ENCODE peak calls at places on chromosomes 12 and 14, in four cellular contexts. H is K562, B is H1, U is HepG2. I is an unnamed sample.
A peak's percentile ranks its signal among the peaks of the same experiment; 100 is the strongest.

GRCh38 chr12:113244015-113244983 is 23.0 kb downstream of the TPCN1 start:
- DNase-seq in H (no peak), B (no peak), U (no peak), I (peak; percentile 75)

GRCh38 chr12:109999983-110000505 is 814 bp downstream of the ANKRD13A start:
- DNase-seq in H (no peak), B (no peak), U (no peak), I (peak; percentile 43)

GRCh38 chr12:131735863-131736806 is 25.2 kb downstream of the SFSWAP start:
- DNase-seq in H (no peak), B (no peak), U (no peak), I (no peak)

GRCh38 chr12:109588461-109589239 is 15.1 kb downstream of the MVK start:
- DNase-seq in H (no peak), B (no peak), U (peak; percentile 54), I (no peak)

GRCh38 chr14:98498019-98498885 is 773.7 kb downstream of the BCL11B start:
- DNase-seq in H (no peak), B (no peak), U (no peak), I (no peak)

GRCh38 chr14:37133284-37133913 is 39.0 kb downstream of the SLC25A21 start:
- DNase-seq in H (no peak), B (no peak), U (no peak), I (no peak)

GRCh38 chr12:53624453-53624852 is 1.7 kb downstream of the ATF7 start:
- DNase-seq in H (no peak), B (no peak), U (no peak), I (no peak)

GRCh38 chr14:33962016-33962415 is 11.1 kb upstream of the EGLN3 start:
- DNase-seq in H (no peak), B (no peak), U (no peak), I (no peak)

GRCh38 chr14:65179918-65180724 is 77.8 kb upstream of the MAX start:
- DNase-seq in H (no peak), B (no peak), U (no peak), I (peak; percentile 46)

GRCh38 chr12:31234955-31235867 is 90.7 kb downstream of the SINHCAF start:
- DNase-seq in H (peak; percentile 48), B (no peak), U (peak; percentile 7), I (peak; percentile 36)

GRCh38 chr14:99604766-99605298 is 825 bp upstream of the CCDC85C start:
- DNase-seq in H (peak; percentile 35), B (no peak), U (no peak), I (peak; percentile 52)

GRCh38 chr12:9372202-9372601 is 164.0 kb upstream of the PZP start:
- DNase-seq in H (no peak), B (no peak), U (peak; percentile 54), I (peak; percentile 18)

GRCh38 chr12:122022393-122023338 is 982 bp downstream of the BCL7A start:
- DNase-seq in H (peak; percentile 70), B (no peak), U (no peak), I (no peak)

GRCh38 chr12:60947533-60947932 is 1312.7 kb upstream of the USP15 start:
- DNase-seq in H (no peak), B (no peak), U (no peak), I (no peak)

GRCh38 chr14:100065942-100066574 is 836 bp downstream of the EVL start:
- DNase-seq in H (no peak), B (no peak), U (no peak), I (no peak)

GRCh38 chr14:74502236-74503019 is 8.9 kb downstream of the ISCA2 start:
- DNase-seq in H (peak; percentile 35), B (no peak), U (peak; percentile 50), I (no peak)

GRCh38 chr14:49497725-49498348 is 88.3 kb downstream of the RPS29 start:
- DNase-seq in H (peak; percentile 57), B (no peak), U (peak; percentile 70), I (peak; percentile 78)

GRCh38 chr14:103735022-103735421 is 19.4 kb downstream of the ZFYVE21 start:
- DNase-seq in H (no peak), B (no peak), U (no peak), I (peak; percentile 45)

GRCh38 chr14:69152181-69152943 is 557 bp downstream of the DCAF5 start:
- DNase-seq in H (peak; percentile 58), B (no peak), U (peak; percentile 20), I (peak; percentile 40)

GRCh38 chr12:132560421-132560830 is 50.0 kb downstream of the LRCOL1 start:
- DNase-seq in H (peak; percentile 80), B (no peak), U (no peak), I (peak; percentile 26)

GRCh38 chr14:25006961-25007795 is 42.8 kb downstream of the STXBP6 start:
- DNase-seq in H (no peak), B (no peak), U (peak; percentile 70), I (peak; percentile 67)

GRCh38 chr12:31215521-31216232 is 110.3 kb downstream of the SINHCAF start:
- DNase-seq in H (no peak), B (no peak), U (no peak), I (no peak)

GRCh38 chr12:110339184-110339952 is 58.3 kb downstream of the ATP2A2 start:
- DNase-seq in H (no peak), B (no peak), U (no peak), I (no peak)

GRCh38 chr12:80189241-80189640 is 89.9 kb downstream of the OTOGL start:
- DNase-seq in H (no peak), B (no peak), U (no peak), I (no peak)

GRCh38 chr14:50037837-50038236 is 78.5 kb downstream of the VCPKMT start:
- DNase-seq in H (no peak), B (no peak), U (no peak), I (no peak)

GRCh38 chr12:113231275-113232231 is 10.3 kb downstream of the TPCN1 start:
- DNase-seq in H (peak; percentile 43), B (no peak), U (peak; percentile 79), I (peak; percentile 72)

GRCh38 chr14:100673085-100673806 is 53.4 kb upstream of the DLK1 start:
- DNase-seq in H (no peak), B (peak; percentile 25), U (peak; percentile 73), I (no peak)

GRCh38 chr14:81273521-81273920 is 52.8 kb upstream of the GTF2A1 start:
- DNase-seq in H (no peak), B (no peak), U (no peak), I (no peak)
- TF ChIP-seq JUN in H (no peak), B (no peak), U (no peak), I (no peak)

GRCh38 chr12:27817761-27818160 is 37.7 kb upstream of the MANSC4 start:
- DNase-seq in H (no peak), B (no peak), U (no peak), I (no peak)
- H3K4me2 ChIP-seq in H (no peak overlapping the region), B (no peak overlapping the region), U (peak overlapping the region; percentile 73), I (no peak overlapping the region)

DNA sequence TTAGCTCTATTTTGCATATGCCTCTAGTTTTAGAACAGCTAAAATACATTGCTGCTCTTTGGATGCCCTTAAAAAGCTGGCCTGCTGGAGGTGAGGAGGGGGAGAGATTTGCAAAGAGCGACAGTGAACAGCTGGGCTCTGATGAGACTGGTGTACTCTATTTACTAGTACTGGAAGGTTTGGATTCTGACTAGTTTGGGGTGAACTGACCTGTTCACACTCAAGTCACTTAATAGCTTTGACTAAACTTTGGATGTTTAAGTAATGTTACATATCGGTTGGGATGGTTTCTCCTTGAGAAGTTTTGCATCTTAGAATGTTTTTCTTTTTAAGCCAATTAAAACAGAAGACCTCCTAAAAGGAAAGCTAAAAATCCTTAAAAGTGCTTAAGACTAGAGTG is 73.1 kb downstream of the PAPOLA start:
- DNase-seq in H (no peak), B (no peak), U (no peak), I (no peak)
- H3K9ac ChIP-seq in H (no peak overlapping the region), B (no peak overlapping the region), U (no peak overlapping the region), I (no peak overlapping the region)

GRCh38 chr14:63960926-63961567 is 108.2 kb downstream of the SYNE2 start:
- DNase-seq in H (no peak), B (no peak), U (no peak), I (peak; percentile 46)

GRCh38 chr14:63966407-63966806 is 113.6 kb downstream of the SYNE2 start:
- DNase-seq in H (no peak), B (no peak), U (no peak), I (no peak)

GRCh38 chr14:63964063-63964462 is 111.3 kb downstream of the SYNE2 start:
- DNase-seq in H (no peak), B (no peak), U (no peak), I (no peak)

DNA sequence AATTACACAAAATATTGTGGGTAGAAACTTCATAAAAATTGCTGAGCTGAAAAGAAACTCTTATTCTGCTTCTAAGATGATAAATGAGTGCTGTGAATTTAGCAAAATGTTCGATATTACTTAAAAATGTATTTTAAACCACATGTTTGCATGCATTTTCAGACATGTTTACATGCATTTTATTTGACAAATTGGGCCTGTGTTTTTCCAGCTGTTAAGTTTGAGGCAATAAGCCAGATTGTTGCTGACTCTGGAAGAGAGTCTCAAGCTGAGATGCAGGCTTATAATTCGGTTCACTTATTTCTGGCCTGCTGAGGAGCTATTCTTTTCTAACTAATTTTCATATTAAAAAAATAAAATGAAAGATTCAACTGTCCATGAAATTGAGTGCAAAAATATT is 110.1 kb downstream of the SYNE2 start:
- DNase-seq in H (no peak), B (no peak), U (no peak), I (no peak)
- TF ChIP-seq JUN in H (no peak), B (no peak), U (no peak), I (no peak)

DNA sequence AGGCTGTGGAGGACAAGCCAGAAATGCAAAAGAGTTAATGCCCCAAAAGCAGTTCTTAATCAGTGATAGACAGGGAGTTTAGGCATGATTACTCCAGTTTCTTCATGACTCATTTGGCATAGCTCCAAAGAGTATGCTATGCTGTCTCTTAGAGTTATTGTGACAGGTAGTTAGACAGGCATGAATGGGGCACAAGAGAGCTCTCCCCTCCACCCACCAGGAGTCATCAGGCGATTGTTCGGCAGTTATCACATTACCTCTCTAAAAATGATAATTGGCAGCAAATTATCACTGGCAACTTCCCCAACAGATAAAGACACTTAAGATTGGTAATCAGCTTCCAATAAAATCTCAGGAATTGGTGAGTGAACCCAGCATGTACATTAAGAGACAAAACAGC is 320.1 kb downstream of the DAD1 start:
- DNase-seq in H (no peak), B (no peak), U (no peak), I (no peak)
- H3K4me2 ChIP-seq in H (no peak overlapping the region), B (no peak overlapping the region), U (no peak overlapping the region), I (no peak overlapping the region)

GRCh38 chr14:96925422-96925821 is 128.2 kb downstream of the VRK1 start:
- DNase-seq in H (no peak), B (no peak), U (no peak), I (no peak)
- H3K9ac ChIP-seq in H (no peak overlapping the region), B (no peak overlapping the region), U (no peak overlapping the region), I (no peak overlapping the region)